ENCODE peak calls at places on chromosome 5, in six cellular contexts. Y is hippocampal formation, T is HCEC 1CT, B is GM04504, K is HS-5, S is AG04450. O is an unnamed sample.

GRCh38 chr5:163565492-163565891 is 60.1 kb downstream of the MAT2B start:
- DNase-seq in Y (no peak), T (no peak), B (no peak), K (no peak), S (no peak), O (peak)

GRCh38 chr5:73314395-73315195 is 134.0 kb downstream of the FOXD1 start:
- DNase-seq in Y (no peak), T (no peak), B (no peak), K (no peak), S (no peak), O (peak)

GRCh38 chr5:149201121-149201637 is 59.9 kb downstream of the ABLIM3 start:
- DNase-seq in Y (no peak), T (peak), B (no peak), K (no peak), S (no peak), O (no peak)

GRCh38 chr5:178312900-178313299 is 80.3 kb upstream of the PHYKPL start:
- DNase-seq in Y (no peak), T (no peak), B (peak), K (no peak), S (no peak), O (peak)

GRCh38 chr5:3852154-3852930 is 256.7 kb downstream of the IRX1 start:
- DNase-seq in Y (no peak), T (no peak), B (no peak), K (no peak), S (no peak), O (no peak)

GRCh38 chr5:60295423-60295822 is 401.9 kb upstream of the PDE4D start:
- DNase-seq in Y (no peak), T (peak), B (peak), K (no peak), S (no peak), O (peak)

GRCh38 chr5:148403344-148403743 is 19.6 kb downstream of the FBXO38 start:
- DNase-seq in Y (no peak), T (no peak), B (no peak), K (no peak), S (no peak), O (no peak)

GRCh38 chr5:141476132-141476909 is 555 bp downstream of the PCDHGC3 start:
- DNase-seq in Y (peak), T (peak), B (peak), K (peak), S (peak), O (peak)

GRCh38 chr5:111934511-111934910 is 177.5 kb upstream of the NREP start:
- DNase-seq in Y (no peak), T (no peak), B (no peak), K (no peak), S (no peak), O (peak)

GRCh38 chr5:165714594-165714993 is 2209.2 kb downstream of the MAT2B start:
- DNase-seq in Y (no peak), T (no peak), B (no peak), K (no peak), S (no peak), O (no peak)

GRCh38 chr5:163915481-163915961 is 410.1 kb downstream of the MAT2B start:
- DNase-seq in Y (no peak), T (peak), B (no peak), K (no peak), S (peak), O (peak)

GRCh38 chr5:107466233-107466769 is 204.4 kb downstream of the EFNA5 start:
- DNase-seq in Y (no peak), T (peak), B (no peak), K (peak), S (peak), O (peak)

GRCh38 chr5:82165740-82166530 is 112.2 kb downstream of the RPS23 start:
- DNase-seq in Y (peak), T (peak), B (peak), K (no peak), S (peak), O (peak)

GRCh38 chr5:149714877-149715502 is 15.1 kb upstream of the PPARGC1B start:
- DNase-seq in Y (no peak), T (no peak), B (no peak), K (no peak), S (no peak), O (no peak)

GRCh38 chr5:90557391-90557790 is 1.2 kb upstream of the ADGRV1 start:
- DNase-seq in Y (no peak), T (no peak), B (no peak), K (no peak), S (no peak), O (no peak)